ENCODE peak calls at places on chromosomes 2 and 18, in four cellular contexts. S, G, M and A are unnamed samples.

GRCh38 chr2:216006164-216006663 is 7.1 kb downstream of the MREG start:
- DNase-seq in S (no peak), M (peak), G (peak), A (peak)

GRCh38 chr18:21391074-21391673 is 149.1 kb downstream of the GREB1L start:
- DNase-seq in G (peak), S (no peak), M (no peak), A (peak)

GRCh38 chr2:42025151-42025582 is 22.7 kb upstream of the PKDCC start:
- DNase-seq in M (no peak), G (no peak), S (no peak), A (no peak)

GRCh38 chr2:71153585-71153984 is 23.2 kb downstream of the MPHOSPH10 start:
- DNase-seq in G (no peak), S (no peak), M (no peak), A (no peak)

GRCh38 chr2:66050392-66050791 is 384.5 kb upstream of the MEIS1 start:
- DNase-seq in M (no peak), G (no peak), S (no peak), A (no peak)

GRCh38 chr2:102024410-102024809 is 32.6 kb downstream of the IL1R2 start:
- DNase-seq in S (no peak), M (no peak), G (no peak), A (no peak)

GRCh38 chr2:190646780-190647626 is 1.9 kb upstream of the NAB1 start:
- DNase-seq in M (no peak), S (no peak), G (no peak), A (no peak)

GRCh38 chr2:202831241-202831997 is 40.1 kb downstream of the ICA1L start:
- DNase-seq in G (peak), S (peak), M (peak), A (peak)

GRCh38 chr2:146652311-146652710 is 1192.5 kb upstream of the ACVR2A start:
- DNase-seq in G (no peak), M (no peak), S (no peak), A (no peak)

GRCh38 chr2:225402200-225402776 is 2.8 kb downstream of the NYAP2 start:
- DNase-seq in M (no peak), S (no peak), G (no peak), A (no peak)

GRCh38 chr18:35201502-35201901 is 39.3 kb upstream of the ZNF397 start:
- DNase-seq in G (no peak), M (no peak), S (no peak), A (no peak)

GRCh38 chr2:133643822-133644221 is 75.6 kb upstream of the NCKAP5 start:
- DNase-seq in M (no peak), G (no peak), S (no peak), A (no peak)
- TF ChIP-seq CEBPB in M (no peak), G (no peak), S (no peak), A (no peak)

DNA sequence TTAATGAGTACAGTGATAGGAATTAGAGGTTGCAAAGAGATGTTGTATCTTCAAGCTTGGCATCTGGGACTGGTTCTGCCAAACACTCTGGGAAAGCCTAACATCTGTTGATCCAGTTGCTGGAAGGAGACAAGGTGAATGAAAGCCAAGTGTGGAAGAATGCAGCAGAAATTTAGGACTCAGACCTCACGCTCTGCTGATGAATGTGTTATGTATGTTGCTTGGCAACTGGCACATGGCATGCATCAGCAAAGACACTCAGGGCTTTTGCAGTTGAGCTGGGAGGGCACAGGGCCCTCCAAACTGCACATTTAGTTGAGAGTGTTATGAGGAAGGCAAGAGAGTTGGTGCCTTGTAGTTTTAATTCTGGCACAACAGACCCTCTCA is 105.5 kb downstream of the COLEC12 start:
- DNase-seq in M (no peak), G (no peak), S (no peak), A (no peak)
- TF ChIP-seq EP300 in M (no peak), G (no peak), S (no peak), A (no peak)

DNA sequence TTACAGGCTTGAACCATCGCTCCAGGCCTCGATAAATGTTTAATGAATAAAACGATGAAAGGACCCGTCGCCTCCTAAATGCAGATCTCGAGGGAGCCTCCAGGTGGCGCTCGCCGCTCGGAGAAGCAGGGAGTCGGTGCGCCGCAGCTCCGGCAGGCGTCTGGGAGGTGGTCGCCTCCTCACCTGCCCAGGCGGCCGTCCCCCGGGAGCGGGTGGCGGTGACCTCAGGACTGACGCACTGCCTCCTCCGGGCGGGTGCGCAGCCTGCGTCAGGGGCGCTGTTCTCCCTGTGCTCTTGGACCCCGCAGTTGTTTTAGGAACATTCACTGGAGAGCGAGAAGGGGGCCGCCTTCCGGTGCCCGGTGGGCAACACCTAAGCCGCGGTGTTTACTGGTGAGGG is 38.6 kb upstream of the POLE4 start:
- DNase-seq in S (peak), G (peak), M (peak), A (no peak)
- H3K4me3 ChIP-seq in S (no peak), G (peak), M (peak), A (no peak)

GRCh38 chr2:173869830-173870229 is 95.3 kb downstream of the SP3 start:
- DNase-seq in G (no peak), S (no peak), M (no peak), A (no peak)

GRCh38 chr2:173865976-173866857 is 99.0 kb downstream of the SP3 start:
- DNase-seq in G (no peak), M (no peak), S (no peak), A (no peak)

GRCh38 chr2:173872714-173873113 is 92.5 kb downstream of the SP3 start:
- DNase-seq in M (no peak), S (no peak), G (no peak), A (no peak)

GRCh38 chr2:173866858-173867620 is 98.1 kb downstream of the SP3 start:
- DNase-seq in G (no peak), M (no peak), S (no peak), A (no peak)

DNA sequence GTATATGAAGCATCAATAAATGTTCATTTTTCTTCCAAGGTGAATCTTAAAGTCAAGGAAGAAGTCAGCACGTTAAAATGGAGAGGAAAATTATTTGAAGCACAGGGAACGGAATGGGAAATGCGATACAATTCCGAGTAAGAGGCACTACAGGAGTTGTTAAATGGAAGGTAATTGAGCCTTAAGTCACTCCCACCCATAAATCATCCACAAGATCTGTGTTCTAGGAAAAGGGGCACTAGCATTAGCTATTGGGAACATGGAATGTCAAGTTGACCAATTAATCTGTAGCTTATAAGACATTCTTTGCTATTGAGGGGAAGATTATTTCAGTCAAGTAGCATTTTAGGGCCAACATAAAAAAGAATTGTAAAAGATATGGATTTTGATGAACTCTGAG is 95.9 kb downstream of the SP3 start:
- DNase-seq in M (no peak), S (no peak), G (no peak), A (no peak)
- TF ChIP-seq CEBPB in M (no peak), S (no peak), G (no peak), A (no peak)

GRCh38 chr2:28665041-28665704 is 86.5 kb upstream of the PPP1CB start:
- DNase-seq in S (no peak), G (no peak), M (no peak), A (no peak)
- TF ChIP-seq EP300 in S (no peak), G (no peak), M (no peak), A (no peak)

GRCh38 chr2:240449764-240450531 is 14.5 kb downstream of the GPC1 start:
- DNase-seq in M (no peak), S (no peak), G (peak), A (no peak)

GRCh38 chr2:240447331-240447730 is 11.9 kb downstream of the GPC1 start:
- DNase-seq in M (no peak), S (no peak), G (no peak), A (no peak)

GRCh38 chr2:240446618-240447175 is 11.2 kb downstream of the GPC1 start:
- DNase-seq in M (no peak), G (no peak), S (no peak), A (no peak)

GRCh38 chr2:240447934-240448333 is 12.5 kb downstream of the GPC1 start:
- DNase-seq in S (no peak), M (no peak), G (no peak), A (no peak)

GRCh38 chr2:240448387-240449274 is 13.2 kb downstream of the GPC1 start:
- DNase-seq in S (no peak), G (no peak), M (no peak), A (no peak)
- H3K4me3 ChIP-seq in S (no peak), G (no peak), M (no peak), A (no peak)